ENCODE peak calls at places on chromosomes 7 and 10, in ten cellular contexts. P is activated CD4-positive, alpha-beta T cell treated with anti-CD3 and anti-CD28 coated beads, Interleukin-2, amount 50 U/mL, for 24 hours; E is lower lobe of right lung; H is brain microvascular endothelial cell; C is neuronal stem cell; R is H1; J is hypothalamus; F is cardiac muscle cell; K is stimulated activated CD8-positive, alpha-beta memory T cell treated with anti-CD3 and anti-CD28 coated beads, Interleukin-4, amount 100 ng/mL, for 4 hours; U is HEK293T. Y is an unnamed sample.

GRCh38 chr7:51689547-51689946 is 372.9 kb upstream of the COBL start:
- DNase-seq in P (no peak), E (no peak), H (no peak), C (no peak), R (no peak), J (no peak), F (no peak), K (no peak), U (no peak), Y (no peak)

GRCh38 chr10:91409869-91410637 is at the start of gene HECTD2:
- DNase-seq in P (peak; percentile 65), E (peak; percentile 90), H (peak; percentile 43), C (peak; percentile 74), R (peak; percentile 88), J (peak; percentile 69), F (peak; percentile 89), K (peak; percentile 66), U (peak; percentile 74), Y (no peak)

GRCh38 chr10:120689766-120690539 is 161.2 kb upstream of the WDR11 start:
- DNase-seq in P (no peak), E (no peak), H (no peak), C (no peak), R (no peak), J (no peak), F (no peak), K (no peak), U (no peak), Y (no peak)

GRCh38 chr10:7337431-7338171 is 73.2 kb downstream of the SFMBT2 start:
- DNase-seq in P (no peak), E (no peak), H (no peak), C (no peak), R (no peak), J (no peak), F (no peak), K (no peak), U (no peak), Y (no peak)

GRCh38 chr10:42990721-42991441 is 86.0 kb upstream of the RET start:
- DNase-seq in P (no peak), E (peak; percentile 35), H (no peak), C (no peak), R (no peak), J (no peak), F (no peak), K (no peak), U (no peak), Y (no peak)

GRCh38 chr10:125332548-125333208 is 172.3 kb upstream of the CTBP2 start:
- DNase-seq in P (no peak), E (no peak), H (no peak), C (no peak), R (no peak), J (no peak), F (no peak), K (no peak), U (no peak), Y (no peak)

GRCh38 chr10:3806603-3807002 is 21.6 kb upstream of the KLF6 start:
- DNase-seq in P (no peak), E (peak; percentile 62), H (peak; percentile 92), C (no peak), R (no peak), J (no peak), F (no peak), K (no peak), U (no peak), Y (no peak)

GRCh38 chr10:124706876-124707516 is 37.2 kb downstream of the FAM53B start:
- DNase-seq in P (no peak), E (no peak), H (no peak), C (no peak), R (no peak), J (no peak), F (no peak), K (no peak), U (no peak), Y (no peak)

GRCh38 chr10:98478430-98479222 is 31.9 kb upstream of the HPS1 start:
- DNase-seq in P (no peak), E (no peak), H (peak; percentile 17), C (no peak), R (no peak), J (no peak), F (no peak), K (no peak), U (no peak), Y (no peak)

GRCh38 chr7:157122800-157123495 is 15.8 kb upstream of the UBE3C start:
- DNase-seq in P (no peak), E (no peak), H (no peak), C (peak; percentile 11), R (no peak), J (no peak), F (no peak), K (no peak), U (no peak), Y (no peak)

GRCh38 chr7:159105066-159105780 is 39.4 kb downstream of the VIPR2 start:
- DNase-seq in P (no peak), E (no peak), H (no peak), C (no peak), R (no peak), J (no peak), F (no peak), K (no peak), U (no peak), Y (no peak)

GRCh38 chr7:4820968-4821471 is 40.8 kb downstream of the PAPOLB start:
- DNase-seq in P (no peak), E (peak; percentile 42), H (no peak), C (no peak), R (peak; percentile 41), J (no peak), F (no peak), K (no peak), U (no peak), Y (no peak)

GRCh38 chr10:12388671-12389070 is 39.3 kb downstream of the CAMK1D start:
- DNase-seq in P (no peak), E (no peak), H (no peak), C (no peak), R (no peak), J (no peak), F (no peak), K (no peak), U (no peak), Y (no peak)

GRCh38 chr10:101110856-101111523 is 20.1 kb upstream of the TLX1 start:
- DNase-seq in P (no peak), E (no peak), H (no peak), C (no peak), R (no peak), J (no peak), F (no peak), K (no peak), U (no peak), Y (no peak)

GRCh38 chr10:100751211-100751933 is 6.0 kb downstream of the PAX2 start:
- DNase-seq in P (no peak), E (no peak), H (no peak), C (no peak), R (no peak), J (no peak), F (no peak), K (no peak), U (no peak), Y (no peak)

GRCh38 chr10:30579554-30579953 is 50.0 kb downstream of the LYZL2 start:
- DNase-seq in P (no peak), E (no peak), H (no peak), C (no peak), R (no peak), J (no peak), F (peak; percentile 42), K (no peak), U (no peak), Y (no peak)

GRCh38 chr10:78830062-78830974 is 238.4 kb upstream of the ZMIZ1 start:
- DNase-seq in P (no peak), E (no peak), H (no peak), C (no peak), R (no peak), J (no peak), F (no peak), K (no peak), U (no peak), Y (no peak)

GRCh38 chr7:15326044-15326644 is 235.7 kb downstream of the AGMO start:
- DNase-seq in P (no peak), E (no peak), H (peak; percentile 9), C (no peak), R (no peak), J (no peak), F (peak; percentile 35), K (no peak), U (no peak), Y (no peak)

GRCh38 chr7:65453631-65454030 is 80.0 kb downstream of the ZNF92 start:
- DNase-seq in P (no peak), E (no peak), H (no peak), C (no peak), R (no peak), J (no peak), F (no peak), K (no peak), U (no peak), Y (no peak)

GRCh38 chr7:29139796-29140195 is 6.5 kb downstream of the CPVL start:
- DNase-seq in P (no peak), E (no peak), H (peak; percentile 10), C (no peak), R (no peak), J (no peak), F (no peak), K (no peak), U (no peak), Y (no peak)

GRCh38 chr7:37315752-37316711 is 132.6 kb downstream of the ELMO1 start:
- DNase-seq in P (no peak), E (peak; percentile 55), H (no peak), C (no peak), R (no peak), J (no peak), F (no peak), K (no peak), U (no peak), Y (no peak)

GRCh38 chr10:34817586-34817985 is 2.5 kb upstream of the PARD3 start:
- DNase-seq in P (no peak), E (no peak), H (no peak), C (no peak), R (no peak), J (no peak), F (no peak), K (no peak), U (no peak), Y (no peak)

GRCh38 chr10:23472181-23472580 is 33.3 kb downstream of the OTUD1 start:
- DNase-seq in P (no peak), E (no peak), H (no peak), C (no peak), R (no peak), J (no peak), F (no peak), K (no peak), U (no peak), Y (no peak)

GRCh38 chr10:124469956-124470484 is 8.4 kb downstream of the LHPP start:
- DNase-seq in P (no peak), E (no peak), H (no peak), C (peak; percentile 39), R (peak; percentile 84), J (no peak), F (no peak), K (no peak), U (no peak), Y (peak; percentile 78)

GRCh38 chr7:30406664-30407425 is 71.7 kb downstream of the NOD1 start:
- DNase-seq in P (no peak), E (no peak), H (no peak), C (no peak), R (peak; percentile 34), J (no peak), F (peak; percentile 20), K (no peak), U (no peak), Y (no peak)

GRCh38 chr10:57846307-57847065 is 421.2 kb downstream of the IPMK start:
- DNase-seq in P (no peak), E (no peak), H (no peak), C (no peak), R (no peak), J (no peak), F (peak; percentile 51), K (no peak), U (no peak), Y (no peak)

GRCh38 chr7:30934225-30934624 is 22.6 kb downstream of the AQP1 start:
- DNase-seq in P (no peak), E (peak; percentile 39), H (no peak), C (no peak), R (peak; percentile 33), J (no peak), F (no peak), K (no peak), U (no peak), Y (no peak)

Y was measured in iPS DF 19.7.